ENCODE peak calls at places on chromosomes 7 and 10, in seven cellular contexts. Z is C1 segment of cervical spinal cord; G is activated CD8-positive, alpha-beta T cell treated with anti-CD3 and anti-CD28 coated beads for 36 hours; U is neuronal stem cell; C is ACHN; N is NCI-H345; F is effector memory CD8-positive, alpha-beta T cell. Y is an unnamed sample.

GRCh38 chr10:15200626-15201025 is 32.1 kb upstream of the NMT2 start:
- DNase-seq in F (no peak), Z (no peak), N (no peak), U (no peak), G (no peak), C (peak), Y (no peak)

GRCh38 chr10:122939819-122940543 is 14.0 kb downstream of the C10orf88 start:
- DNase-seq in C (no peak), F (no peak), U (no peak), Z (no peak), G (no peak), N (no peak), Y (no peak)

GRCh38 chr7:76155938-76156337 is 45.8 kb upstream of the SRRM3 start:
- DNase-seq in C (peak), U (no peak), G (no peak), F (no peak), Z (no peak), N (no peak), Y (no peak)

GRCh38 chr7:137036768-137037167 is 168.3 kb downstream of the CHRM2 start:
- DNase-seq in N (no peak), G (no peak), C (no peak), F (no peak), U (no peak), Z (no peak), Y (no peak)

GRCh38 chr10:101258179-101258885 is 29.1 kb upstream of the LBX1 start:
- DNase-seq in Z (no peak), G (peak), F (no peak), U (no peak), C (no peak), N (no peak), Y (no peak)

GRCh38 chr7:129515381-129515780 is 13.1 kb downstream of the SMKR1 start:
- DNase-seq in U (no peak), G (no peak), N (no peak), C (no peak), Z (no peak), F (no peak), Y (no peak)

GRCh38 chr7:69764071-69764470 is 165.8 kb downstream of the AUTS2 start:
- DNase-seq in Z (no peak), U (no peak), C (no peak), F (no peak), G (no peak), N (peak), Y (no peak)

GRCh38 chr7:1663243-1663642 is 6.8 kb upstream of the ELFN1 start:
- DNase-seq in N (no peak), C (no peak), F (no peak), Z (no peak), G (no peak), U (no peak), Y (no peak)

GRCh38 chr10:63825766-63826165 is 304.6 kb downstream of the REEP3 start:
- DNase-seq in N (no peak), C (no peak), F (no peak), Z (no peak), U (no peak), G (no peak), Y (no peak)

GRCh38 chr10:92242910-92243671 is 47.8 kb downstream of the CPEB3 start:
- DNase-seq in N (peak), U (peak), G (peak), F (no peak), C (peak), Z (no peak), Y (peak)

GRCh38 chr7:511476-512145 is 8.0 kb downstream of the PDGFA start:
- DNase-seq in G (no peak), F (no peak), N (no peak), C (no peak), Z (no peak), U (no peak), Y (no peak)

GRCh38 chr10:101939273-101939635 is 95.7 kb upstream of the KCNIP2 start:
- DNase-seq in Z (no peak), G (no peak), N (no peak), C (no peak), U (no peak), F (no peak), Y (no peak)

GRCh38 chr7:1248459-1249131 is 15.9 kb downstream of the UNCX start:
- DNase-seq in Z (no peak), F (no peak), C (no peak), N (no peak), U (no peak), G (no peak), Y (peak)

GRCh38 chr7:8151161-8151560 is 110.8 kb downstream of the ICA1 start:
- DNase-seq in G (no peak), C (no peak), N (no peak), F (no peak), U (no peak), Z (no peak), Y (no peak)

GRCh38 chr7:54394877-54395276 is 147.3 kb upstream of the VSTM2A start:
- DNase-seq in N (peak), U (no peak), G (no peak), F (no peak), C (no peak), Z (no peak), Y (no peak)

GRCh38 chr7:31062746-31063435 is 10.8 kb downstream of the ADCYAP1R1 start:
- DNase-seq in G (no peak), C (no peak), N (no peak), F (no peak), U (no peak), Z (no peak), Y (no peak)

GRCh38 chr7:123748171-123748733 is 551 bp downstream of the WASL start:
- DNase-seq in G (peak), N (peak), F (peak), C (peak), U (peak), Z (no peak), Y (peak)

GRCh38 chr10:78777466-78778256 is 291.1 kb upstream of the ZMIZ1 start:
- DNase-seq in U (no peak), Z (no peak), F (no peak), C (no peak), G (no peak), N (no peak), Y (no peak)

GRCh38 chr7:142440219-142441073 is 182.6 kb upstream of the PRSS58 start:
- DNase-seq in G (no peak), U (no peak), F (no peak), N (no peak), C (peak), Z (no peak), Y (no peak)

GRCh38 chr7:44748948-44749731 is 493 bp downstream of the ZMIZ2 start:
- DNase-seq in G (peak), N (no peak), U (no peak), F (no peak), Z (no peak), C (peak), Y (peak)

GRCh38 chr7:2860627-2861133 is 16.6 kb upstream of the GNA12 start:
- DNase-seq in C (no peak), N (no peak), U (no peak), F (no peak), Z (no peak), G (no peak), Y (no peak)

GRCh38 chr10:12051241-12051640 is 8.6 kb upstream of the UPF2 start:
- DNase-seq in Z (no peak), U (no peak), G (no peak), C (no peak), F (no peak), N (no peak), Y (no peak)

GRCh38 chr10:31004611-31005193 is 27.0 kb downstream of the ZNF438 start:
- DNase-seq in N (no peak), C (peak), G (no peak), F (no peak), U (no peak), Z (no peak), Y (no peak)

GRCh38 chr10:43396061-43396927 is 12.7 kb downstream of the HNRNPF start:
- DNase-seq in F (peak), U (peak), Z (no peak), N (peak), C (peak), G (peak), Y (peak)